ENCODE peak calls at places on chromosomes 3 and 15, in ten cellular contexts. One of them, this sample, is unnamed.

GRCh38 chr3:195522254-195523023 is 20.7 kb downstream of the PPP1R2 start:
- DNase-seq in psoas muscle: no peak
- DNase-seq in stomach: no peak
- DNase-seq in GM23338: peak; percentile 46
- DNase-seq in cardiac fibroblast: peak; percentile 53
- DNase-seq in PC-3: peak; percentile 57
- DNase-seq in sigmoid colon: no peak
- DNase-seq in AG04450: no peak
- DNase-seq in epithelial cell of esophagus: peak; percentile 30
- DNase-seq in astrocyte of the spinal cord: peak; percentile 30
- DNase-seq in this sample: no peak

GRCh38 chr15:84057714-84058331 is 177.8 kb upstream of the GOLGA6L4 start:
- DNase-seq in stomach: no peak
- DNase-seq in cardiac fibroblast: no peak
- DNase-seq in astrocyte of the spinal cord: no peak
- DNase-seq in sigmoid colon: no peak
- DNase-seq in epithelial cell of esophagus: peak; percentile 16
- DNase-seq in AG04450: no peak
- DNase-seq in GM23338: peak; percentile 34
- DNase-seq in PC-3: no peak
- DNase-seq in psoas muscle: no peak
- DNase-seq in this sample: no peak

GRCh38 chr15:46646476-46646875 is 1011.6 kb downstream of the SQOR start:
- DNase-seq in psoas muscle: no peak
- DNase-seq in GM23338: no peak
- DNase-seq in cardiac fibroblast: no peak
- DNase-seq in astrocyte of the spinal cord: no peak
- DNase-seq in AG04450: no peak
- DNase-seq in epithelial cell of esophagus: no peak
- DNase-seq in stomach: no peak
- DNase-seq in sigmoid colon: no peak
- DNase-seq in PC-3: no peak
- DNase-seq in this sample: no peak

GRCh38 chr3:185151959-185152432 is 864 bp downstream of the C3orf70 start:
- DNase-seq in PC-3: no peak
- DNase-seq in AG04450: no peak
- DNase-seq in GM23338: no peak
- DNase-seq in epithelial cell of esophagus: no peak
- DNase-seq in cardiac fibroblast: no peak
- DNase-seq in sigmoid colon: peak; percentile 77
- DNase-seq in stomach: no peak
- DNase-seq in psoas muscle: no peak
- DNase-seq in astrocyte of the spinal cord: no peak
- DNase-seq in this sample: no peak

GRCh38 chr15:67413770-67414429 is 107.0 kb upstream of the C15orf61 start:
- DNase-seq in astrocyte of the spinal cord: peak; percentile 75
- DNase-seq in epithelial cell of esophagus: peak; percentile 10
- DNase-seq in PC-3: peak; percentile 64
- DNase-seq in GM23338: no peak
- DNase-seq in sigmoid colon: no peak
- DNase-seq in cardiac fibroblast: peak; percentile 54
- DNase-seq in AG04450: peak; percentile 10
- DNase-seq in psoas muscle: no peak
- DNase-seq in stomach: no peak
- DNase-seq in this sample: no peak

GRCh38 chr3:174659516-174659915 is 199.6 kb upstream of the NAALADL2 start:
- DNase-seq in epithelial cell of esophagus: no peak
- DNase-seq in stomach: no peak
- DNase-seq in AG04450: no peak
- DNase-seq in astrocyte of the spinal cord: no peak
- DNase-seq in PC-3: no peak
- DNase-seq in GM23338: no peak
- DNase-seq in sigmoid colon: no peak
- DNase-seq in cardiac fibroblast: no peak
- DNase-seq in psoas muscle: no peak
- DNase-seq in this sample: no peak

GRCh38 chr15:69896606-69897005 is 201.1 kb downstream of the TLE3 start:
- DNase-seq in astrocyte of the spinal cord: no peak
- DNase-seq in psoas muscle: no peak
- DNase-seq in cardiac fibroblast: peak; percentile 14
- DNase-seq in epithelial cell of esophagus: no peak
- DNase-seq in sigmoid colon: no peak
- DNase-seq in stomach: no peak
- DNase-seq in GM23338: no peak
- DNase-seq in AG04450: no peak
- DNase-seq in PC-3: no peak
- DNase-seq in this sample: no peak

GRCh38 chr3:65401359-65401810 is 637.3 kb downstream of the MAGI1 start:
- DNase-seq in cardiac fibroblast: no peak
- DNase-seq in GM23338: peak; percentile 92
- DNase-seq in AG04450: no peak
- DNase-seq in sigmoid colon: no peak
- DNase-seq in PC-3: no peak
- DNase-seq in stomach: no peak
- DNase-seq in psoas muscle: no peak
- DNase-seq in astrocyte of the spinal cord: peak; percentile 24
- DNase-seq in epithelial cell of esophagus: no peak
- DNase-seq in this sample: no peak

GRCh38 chr3:114727373-114727772 is 419.7 kb downstream of the ZBTB20 start:
- DNase-seq in epithelial cell of esophagus: no peak
- DNase-seq in astrocyte of the spinal cord: no peak
- DNase-seq in sigmoid colon: no peak
- DNase-seq in cardiac fibroblast: no peak
- DNase-seq in GM23338: no peak
- DNase-seq in psoas muscle: no peak
- DNase-seq in AG04450: no peak
- DNase-seq in PC-3: no peak
- DNase-seq in stomach: no peak
- DNase-seq in this sample: no peak

GRCh38 chr15:82532383-82532990 is 7.8 kb downstream of the RPS17 start:
- DNase-seq in psoas muscle: no peak
- DNase-seq in AG04450: no peak
- DNase-seq in stomach: peak; percentile 35
- DNase-seq in epithelial cell of esophagus: peak; percentile 45
- DNase-seq in cardiac fibroblast: no peak
- DNase-seq in astrocyte of the spinal cord: no peak
- DNase-seq in GM23338: no peak
- DNase-seq in PC-3: peak; percentile 31
- DNase-seq in sigmoid colon: no peak
- DNase-seq in this sample: no peak

GRCh38 chr15:32898991-32899613 is 181.3 kb downstream of the GREM1 start:
- DNase-seq in AG04450: no peak
- DNase-seq in astrocyte of the spinal cord: no peak
- DNase-seq in sigmoid colon: no peak
- DNase-seq in PC-3: peak; percentile 25
- DNase-seq in cardiac fibroblast: no peak
- DNase-seq in epithelial cell of esophagus: no peak
- DNase-seq in stomach: no peak
- DNase-seq in psoas muscle: no peak
- DNase-seq in GM23338: peak; percentile 82
- DNase-seq in this sample: no peak

GRCh38 chr3:128152419-128153155 is 694 bp upstream of the EEFSEC start:
- DNase-seq in cardiac fibroblast: no peak
- DNase-seq in astrocyte of the spinal cord: no peak
- DNase-seq in sigmoid colon: no peak
- DNase-seq in GM23338: peak; percentile 13
- DNase-seq in AG04450: no peak
- DNase-seq in stomach: no peak
- DNase-seq in psoas muscle: no peak
- DNase-seq in PC-3: peak; percentile 68
- DNase-seq in epithelial cell of esophagus: no peak
- DNase-seq in this sample: no peak

GRCh38 chr15:40764766-40765136 is 883 bp downstream of the GCHFR start:
- DNase-seq in astrocyte of the spinal cord: no peak
- DNase-seq in psoas muscle: peak; percentile 35
- DNase-seq in GM23338: no peak
- DNase-seq in cardiac fibroblast: no peak
- DNase-seq in stomach: no peak
- DNase-seq in epithelial cell of esophagus: no peak
- DNase-seq in PC-3: no peak
- DNase-seq in sigmoid colon: no peak
- DNase-seq in AG04450: no peak
- DNase-seq in this sample: no peak
- H3K4me3 ChIP-seq in astrocyte of the spinal cord: peak overlapping the region; percentile 45
- H3K4me3 ChIP-seq in psoas muscle: peak overlapping the region; percentile 71
- H3K4me3 ChIP-seq in GM23338: peak overlapping the region; percentile 83
- H3K4me3 ChIP-seq in cardiac fibroblast: peak overlapping the region; percentile 59
- H3K4me3 ChIP-seq in stomach: peak overlapping the region; percentile 76
- H3K4me3 ChIP-seq in epithelial cell of esophagus: peak overlapping the region; percentile 50
- H3K4me3 ChIP-seq in PC-3: peak overlapping the region; percentile 63
- H3K4me3 ChIP-seq in sigmoid colon: peak overlapping the region; percentile 40
- H3K4me3 ChIP-seq in AG04450: no peak overlapping the region
- H3K4me3 ChIP-seq in this sample: peak overlapping the region; percentile 52

DNA sequence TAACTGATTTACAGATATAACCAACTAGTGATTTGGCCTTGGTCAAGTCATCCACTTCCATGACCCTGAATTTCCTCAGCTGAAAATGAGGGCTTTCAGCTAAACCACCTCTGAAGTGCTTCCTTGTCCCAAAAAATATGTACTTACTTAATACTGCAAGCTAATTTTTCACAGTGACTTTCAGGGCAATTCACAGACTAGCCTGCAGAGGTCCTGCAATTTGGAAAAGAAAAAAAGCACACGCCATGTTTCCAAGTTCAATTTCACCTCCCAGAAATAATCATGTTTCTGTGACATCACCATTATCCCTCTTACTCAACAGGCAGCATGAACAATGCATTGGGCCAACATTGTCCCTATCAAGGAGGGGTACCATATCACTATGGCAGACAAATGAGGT is 218.2 kb downstream of the SHOX2 start:
- DNase-seq in epithelial cell of esophagus: no peak
- DNase-seq in PC-3: peak; percentile 14
- DNase-seq in stomach: no peak
- DNase-seq in sigmoid colon: no peak
- DNase-seq in GM23338: peak; percentile 21
- DNase-seq in AG04450: no peak
- DNase-seq in astrocyte of the spinal cord: no peak
- DNase-seq in psoas muscle: no peak
- DNase-seq in cardiac fibroblast: no peak
- DNase-seq in this sample: no peak
- TF ChIP-seq CTCF in epithelial cell of esophagus: no peak
- TF ChIP-seq CTCF in PC-3: peak; percentile 42
- TF ChIP-seq CTCF in stomach: no peak
- TF ChIP-seq CTCF in sigmoid colon: no peak
- TF ChIP-seq CTCF in GM23338: peak; percentile 28
- TF ChIP-seq CTCF in AG04450: no peak
- TF ChIP-seq CTCF in astrocyte of the spinal cord: no peak
- TF ChIP-seq CTCF in psoas muscle: no peak
- TF ChIP-seq CTCF in cardiac fibroblast: no peak
- TF ChIP-seq CTCF in this sample: no peak

GRCh38 chr15:57217716-57218598 is 158.3 kb upstream of the CGNL1 start:
- DNase-seq in PC-3: no peak
- DNase-seq in AG04450: no peak
- DNase-seq in astrocyte of the spinal cord: peak; percentile 74
- DNase-seq in stomach: no peak
- DNase-seq in psoas muscle: no peak
- DNase-seq in cardiac fibroblast: no peak
- DNase-seq in sigmoid colon: no peak
- DNase-seq in GM23338: no peak
- DNase-seq in epithelial cell of esophagus: no peak
- DNase-seq in this sample: no peak

GRCh38 chr15:57218826-57219576 is 157.3 kb upstream of the CGNL1 start:
- DNase-seq in astrocyte of the spinal cord: peak; percentile 95
- DNase-seq in GM23338: peak; percentile 87
- DNase-seq in sigmoid colon: no peak
- DNase-seq in AG04450: peak; percentile 92
- DNase-seq in epithelial cell of esophagus: peak; percentile 18
- DNase-seq in psoas muscle: no peak
- DNase-seq in cardiac fibroblast: peak; percentile 95
- DNase-seq in PC-3: no peak
- DNase-seq in stomach: no peak
- DNase-seq in this sample: no peak

GRCh38 chr15:57223887-57224286 is 152.4 kb upstream of the CGNL1 start:
- DNase-seq in stomach: no peak
- DNase-seq in cardiac fibroblast: no peak
- DNase-seq in AG04450: no peak
- DNase-seq in psoas muscle: no peak
- DNase-seq in epithelial cell of esophagus: no peak
- DNase-seq in PC-3: no peak
- DNase-seq in GM23338: no peak
- DNase-seq in astrocyte of the spinal cord: no peak
- DNase-seq in sigmoid colon: no peak
- DNase-seq in this sample: no peak

GRCh38 chr15:57223345-57223744 is 153.0 kb upstream of the CGNL1 start:
- DNase-seq in cardiac fibroblast: no peak
- DNase-seq in epithelial cell of esophagus: no peak
- DNase-seq in GM23338: no peak
- DNase-seq in stomach: no peak
- DNase-seq in PC-3: no peak
- DNase-seq in sigmoid colon: no peak
- DNase-seq in psoas muscle: no peak
- DNase-seq in astrocyte of the spinal cord: no peak
- DNase-seq in AG04450: no peak
- DNase-seq in this sample: no peak

DNA sequence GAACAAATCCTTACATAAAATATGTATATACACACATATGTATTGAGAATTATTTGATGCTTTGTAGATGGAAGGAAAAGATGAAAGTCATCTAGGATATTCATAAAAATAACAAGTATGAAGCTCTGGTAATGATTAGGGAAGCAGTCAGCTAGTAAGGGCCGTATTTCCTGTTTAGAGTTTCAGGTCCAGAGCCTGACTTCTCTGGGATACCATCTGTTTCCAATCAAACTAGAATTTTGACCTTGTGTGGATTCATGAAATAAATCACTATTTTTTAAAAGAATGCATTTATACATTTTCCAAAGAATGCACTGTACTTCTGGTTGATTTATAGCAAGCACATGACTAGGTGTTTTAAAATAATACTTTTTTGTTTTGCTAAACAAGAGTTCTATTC is 156.1 kb upstream of the CGNL1 start:
- DNase-seq in cardiac fibroblast: peak; percentile 71
- DNase-seq in PC-3: no peak
- DNase-seq in sigmoid colon: no peak
- DNase-seq in stomach: no peak
- DNase-seq in AG04450: peak; percentile 61
- DNase-seq in epithelial cell of esophagus: no peak
- DNase-seq in GM23338: no peak
- DNase-seq in psoas muscle: no peak
- DNase-seq in astrocyte of the spinal cord: peak; percentile 79
- DNase-seq in this sample: no peak
- H3K4me3 ChIP-seq in cardiac fibroblast: peak overlapping the region; percentile 32
- H3K4me3 ChIP-seq in PC-3: no peak overlapping the region
- H3K4me3 ChIP-seq in sigmoid colon: no peak overlapping the region
- H3K4me3 ChIP-seq in stomach: peak overlapping the region; percentile 44
- H3K4me3 ChIP-seq in AG04450: peak overlapping the region; percentile 70
- H3K4me3 ChIP-seq in epithelial cell of esophagus: no peak overlapping the region
- H3K4me3 ChIP-seq in GM23338: peak overlapping the region; percentile 28
- H3K4me3 ChIP-seq in psoas muscle: no peak overlapping the region
- H3K4me3 ChIP-seq in astrocyte of the spinal cord: peak overlapping the region; percentile 65
- H3K4me3 ChIP-seq in this sample: no peak overlapping the region

DNA sequence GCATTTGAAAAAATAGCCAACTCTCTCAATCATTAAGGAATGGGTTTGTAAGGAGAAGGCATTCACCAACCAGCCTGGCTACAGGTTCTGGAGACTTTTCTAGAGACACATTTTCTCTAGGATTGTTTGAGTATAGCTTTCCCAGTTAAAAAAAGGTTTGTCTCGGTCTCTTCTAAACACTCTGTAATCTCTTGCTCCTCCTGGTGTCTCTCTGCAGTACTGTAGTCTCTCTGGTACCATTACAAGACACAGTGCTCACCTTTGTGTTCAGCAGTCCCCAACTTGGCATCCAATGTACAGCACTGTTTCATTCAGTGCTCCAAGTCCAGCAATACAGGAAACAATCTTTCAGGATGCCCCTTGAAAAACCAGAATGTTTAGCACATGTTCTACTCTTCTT is 534.4 kb downstream of the ZNF385D start:
- DNase-seq in AG04450: no peak
- DNase-seq in PC-3: peak; percentile 43
- DNase-seq in stomach: no peak
- DNase-seq in sigmoid colon: no peak
- DNase-seq in epithelial cell of esophagus: peak; percentile 40
- DNase-seq in psoas muscle: no peak
- DNase-seq in astrocyte of the spinal cord: peak; percentile 5
- DNase-seq in cardiac fibroblast: peak; percentile 8
- DNase-seq in GM23338: peak; percentile 70
- DNase-seq in this sample: no peak
- TF ChIP-seq CTCF in AG04450: peak; percentile 25
- TF ChIP-seq CTCF in PC-3: peak; percentile 58
- TF ChIP-seq CTCF in stomach: no peak
- TF ChIP-seq CTCF in sigmoid colon: no peak
- TF ChIP-seq CTCF in epithelial cell of esophagus: peak; percentile 62
- TF ChIP-seq CTCF in psoas muscle: no peak
- TF ChIP-seq CTCF in astrocyte of the spinal cord: peak; percentile 33
- TF ChIP-seq CTCF in cardiac fibroblast: peak; percentile 45
- TF ChIP-seq CTCF in GM23338: peak; percentile 62
- TF ChIP-seq CTCF in this sample: peak; percentile 44

This sample was measured in retinal pigment epithelial cell.